ENCODE peak calls at places on chromosomes 16 and 17, in five cellular contexts. X is A549, O is neural progenitor cell, H is nucleus accumbens, R is SHP77. Q is an unnamed sample.

GRCh38 chr17:41588126-41588810 is 1.6 kb upstream of the KRT14 start:
- DNase-seq in H (no peak), O (no peak), R (no peak), X (no peak), Q (no peak)

GRCh38 chr17:38704645-38705522 is at the start of gene MLLT6:
- DNase-seq in O (peak), R (peak), H (peak), X (peak), Q (peak)

GRCh38 chr16:1244881-1245280 is 4.4 kb downstream of the TPSAB1 start:
- DNase-seq in X (no peak), O (no peak), R (no peak), H (no peak), Q (no peak)

GRCh38 chr17:73891001-73891400 is 246.8 kb upstream of the SDK2 start:
- DNase-seq in H (no peak), R (no peak), O (no peak), X (no peak), Q (peak)

GRCh38 chr17:80531400-80531799 is 13.2 kb upstream of the RPTOR start:
- DNase-seq in X (no peak), H (no peak), O (no peak), R (no peak), Q (no peak)

GRCh38 chr16:31404353-31405064 is 11.4 kb downstream of the ITGAD start:
- DNase-seq in H (no peak), R (peak), O (no peak), X (peak), Q (no peak)

GRCh38 chr17:66135896-66136295 is 56.0 kb downstream of the CEP112 start:
- DNase-seq in H (no peak), X (no peak), O (no peak), R (no peak), Q (no peak)

GRCh38 chr17:351436-351713 is 1.2 kb downstream of the RPH3AL start:
- DNase-seq in H (no peak), R (no peak), X (no peak), O (no peak), Q (no peak)

GRCh38 chr16:78362736-78363135 is 263.3 kb downstream of the WWOX start:
- DNase-seq in O (no peak), R (no peak), X (no peak), H (no peak), Q (no peak)